ENCODE peak calls at places on chromosome 12, in six cellular contexts. H is neuronal stem cell, T is H1, A is H9, P is mesendoderm, L is mesenchymal stem cell. D is an unnamed sample.

GRCh38 chr12:131574397-131574775 is 136.5 kb upstream of the SFSWAP start:
- DNase-seq in H (no peak), T (no peak), A (no peak), P (no peak), L (no peak), D (no peak)

GRCh38 chr12:94560416-94561221 is 89.7 kb downstream of the TMCC3 start:
- DNase-seq in H (no peak), T (peak), A (peak), P (peak), L (no peak), D (peak)

GRCh38 chr12:10511756-10512355 is 6.2 kb downstream of the EIF2S3B start:
- DNase-seq in H (no peak), T (no peak), A (no peak), P (no peak), L (no peak), D (no peak)

GRCh38 chr12:47053991-47054390 is 25.4 kb upstream of the PCED1B start:
- DNase-seq in H (no peak), T (no peak), A (no peak), P (no peak), L (no peak), D (no peak)

GRCh38 chr12:69428351-69429048 is 41.7 kb upstream of the FRS2 start:
- DNase-seq in H (no peak), T (no peak), A (no peak), P (no peak), L (no peak), D (peak)

GRCh38 chr12:69987453-69988102 is 162.6 kb downstream of the MYRFL start:
- DNase-seq in H (no peak), T (no peak), A (no peak), P (peak), L (peak), D (peak)

GRCh38 chr12:94244165-94245133 is 96.1 kb downstream of the PLXNC1 start:
- DNase-seq in H (no peak), T (no peak), A (no peak), P (no peak), L (no peak), D (no peak)

GRCh38 chr12:40248585-40249297 is 23.9 kb downstream of the LRRK2 start:
- DNase-seq in H (no peak), T (no peak), A (no peak), P (no peak), L (no peak), D (no peak)

GRCh38 chr12:66036317-66036716 is 94.2 kb downstream of the LLPH start:
- DNase-seq in H (no peak), T (no peak), A (no peak), P (peak), L (peak), D (peak)

GRCh38 chr12:109753959-109754358 is 40.3 kb downstream of the FAM222A start:
- DNase-seq in H (no peak), T (peak), A (no peak), P (no peak), L (no peak), D (no peak)

GRCh38 chr12:123410041-123410412 is 26.1 kb downstream of the KMT5A start:
- DNase-seq in H (no peak), T (no peak), A (no peak), P (no peak), L (no peak), D (no peak)

GRCh38 chr12:48818831-48819590 is 715 bp downstream of the CACNB3 start:
- DNase-seq in H (no peak), T (peak), A (peak), P (peak), L (peak), D (no peak)

GRCh38 chr12:98698603-98699463 is 53.7 kb downstream of the APAF1 start:
- DNase-seq in H (peak), T (peak), A (no peak), P (peak), L (peak), D (peak)

GRCh38 chr12:112586148-112586783 is 167.5 kb downstream of the PTPN11 start:
- DNase-seq in H (no peak), T (no peak), A (no peak), P (no peak), L (no peak), D (no peak)

GRCh38 chr12:62247242-62247641 is 13.0 kb upstream of the USP15 start:
- DNase-seq in H (no peak), T (no peak), A (no peak), P (no peak), L (no peak), D (no peak)

GRCh38 chr12:120720972-120721801 is 4.4 kb upstream of the ACADS start:
- DNase-seq in H (no peak), T (no peak), A (no peak), P (no peak), L (no peak), D (no peak)
- H2AK5ac ChIP-seq in H (no peak), T (no peak), A (no peak), P (no peak), L (no peak), D (no peak)

GRCh38 chr12:55973598-55974307 is at the start of gene RAB5B:
- DNase-seq in H (peak), T (peak), A (peak), P (peak), L (peak), D (peak)
- H2AK5ac ChIP-seq in H (no peak), T (peak), A (no peak), P (peak), L (peak), D (peak)

GRCh38 chr12:52913424-52913821 is 8.5 kb upstream of the KRT8 start:
- DNase-seq in H (no peak), T (no peak), A (no peak), P (no peak), L (no peak), D (no peak)
- H2AK5ac ChIP-seq in H (no peak), T (peak), A (no peak), P (peak), L (no peak), D (no peak)

GRCh38 chr12:108666326-108666995 is 32.8 kb upstream of the SELPLG start:
- DNase-seq in H (no peak), T (no peak), A (no peak), P (no peak), L (peak), D (peak)

GRCh38 chr12:108663324-108664015 is 29.8 kb upstream of the SELPLG start:
- DNase-seq in H (no peak), T (no peak), A (no peak), P (no peak), L (no peak), D (no peak)

GRCh38 chr12:108667349-108667748 is 33.7 kb upstream of the SELPLG start:
- DNase-seq in H (no peak), T (no peak), A (no peak), P (no peak), L (peak), D (no peak)

GRCh38 chr12:108665608-108666202 is 32.0 kb upstream of the SELPLG start:
- DNase-seq in H (no peak), T (no peak), A (no peak), P (no peak), L (no peak), D (no peak)

GRCh38 chr12:108664338-108665258 is 30.9 kb upstream of the SELPLG start:
- DNase-seq in H (peak), T (peak), A (peak), P (peak), L (peak), D (peak)
- H2AK5ac ChIP-seq in H (no peak), T (no peak), A (no peak), P (no peak), L (peak), D (peak)

GRCh38 chr12:107395817-107396216 is 289.8 kb upstream of the PWP1 start:
- DNase-seq in H (no peak), T (no peak), A (no peak), P (peak), L (no peak), D (no peak)

GRCh38 chr12:107393043-107393725 is 292.4 kb upstream of the PWP1 start:
- DNase-seq in H (no peak), T (no peak), A (no peak), P (no peak), L (no peak), D (no peak)

GRCh38 chr12:107396991-107397390 is 288.6 kb upstream of the PWP1 start:
- DNase-seq in H (no peak), T (no peak), A (no peak), P (no peak), L (no peak), D (no peak)

GRCh38 chr12:107398101-107398500 is 287.5 kb upstream of the PWP1 start:
- DNase-seq in H (no peak), T (no peak), A (no peak), P (peak), L (no peak), D (no peak)

DNA sequence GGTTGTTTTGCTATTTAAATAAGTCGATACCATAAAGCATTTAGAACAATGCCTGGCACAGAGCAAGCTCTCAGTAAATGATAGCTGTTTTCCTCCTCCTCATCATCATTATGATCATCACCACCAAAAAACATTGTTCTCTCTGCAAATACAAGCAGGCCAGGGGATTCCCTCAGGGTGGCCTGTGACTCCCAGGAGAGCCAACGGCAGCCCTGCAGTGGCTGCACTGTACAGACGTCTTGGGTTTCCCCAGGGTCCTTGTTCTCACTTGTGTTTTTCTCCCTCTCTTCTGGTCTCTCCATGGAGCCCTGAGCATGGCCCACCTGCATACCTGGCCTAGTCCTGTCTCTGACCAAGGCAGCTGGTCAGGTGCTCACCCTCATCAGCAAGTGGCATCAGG is 290.9 kb upstream of the PWP1 start:
- DNase-seq in H (no peak), T (no peak), A (no peak), P (no peak), L (no peak), D (no peak)
- H2AK5ac ChIP-seq in H (no peak), T (no peak), A (no peak), P (no peak), L (no peak), D (no peak)

D was measured in IMR-90.